ENCODE peak calls at places on chromosomes 2 and 18, in six cellular contexts. One of them, this sample, is unnamed.

GRCh38 chr2:239884875-239885274 is 140.3 kb downstream of the NDUFA10 start:
- DNase-seq in B cell: no peak
- DNase-seq in RWPE1: no peak
- DNase-seq in body of pancreas: no peak
- DNase-seq in fibroblast of lung: no peak
- DNase-seq in HL-60: no peak
- DNase-seq in this sample: no peak

GRCh38 chr2:231714639-231715498 is 6.5 kb downstream of the PTMA start:
- DNase-seq in body of pancreas: peak
- DNase-seq in B cell: peak
- DNase-seq in RWPE1: peak
- DNase-seq in HL-60: peak
- DNase-seq in fibroblast of lung: peak
- DNase-seq in this sample: peak

GRCh38 chr2:8676191-8676914 is 5.5 kb upstream of the ID2 start:
- DNase-seq in RWPE1: no peak
- DNase-seq in HL-60: no peak
- DNase-seq in B cell: no peak
- DNase-seq in fibroblast of lung: peak
- DNase-seq in body of pancreas: peak
- DNase-seq in this sample: no peak

GRCh38 chr2:25851740-25852503 is 26.4 kb downstream of the ASXL2 start:
- DNase-seq in RWPE1: peak
- DNase-seq in B cell: peak
- DNase-seq in body of pancreas: no peak
- DNase-seq in fibroblast of lung: peak
- DNase-seq in HL-60: peak
- DNase-seq in this sample: no peak

GRCh38 chr2:54570925-54571694 is 115.0 kb downstream of the SPTBN1 start:
- DNase-seq in HL-60: peak
- DNase-seq in RWPE1: peak
- DNase-seq in body of pancreas: peak
- DNase-seq in B cell: peak
- DNase-seq in fibroblast of lung: peak
- DNase-seq in this sample: peak

GRCh38 chr2:65430515-65431416 is 1.6 kb downstream of the SPRED2 start:
- DNase-seq in body of pancreas: peak
- DNase-seq in fibroblast of lung: peak
- DNase-seq in HL-60: peak
- DNase-seq in RWPE1: peak
- DNase-seq in B cell: peak
- DNase-seq in this sample: peak

GRCh38 chr2:183207110-183207509 is 82.9 kb downstream of the NUP35 start:
- DNase-seq in fibroblast of lung: peak
- DNase-seq in RWPE1: no peak
- DNase-seq in body of pancreas: no peak
- DNase-seq in HL-60: no peak
- DNase-seq in B cell: no peak
- DNase-seq in this sample: no peak

GRCh38 chr2:156565066-156565710 is 129.0 kb downstream of the GPD2 start:
- DNase-seq in HL-60: no peak
- DNase-seq in B cell: no peak
- DNase-seq in RWPE1: no peak
- DNase-seq in body of pancreas: no peak
- DNase-seq in fibroblast of lung: peak
- DNase-seq in this sample: no peak

GRCh38 chr18:28095041-28095440 is 81.9 kb downstream of the CDH2 start:
- DNase-seq in RWPE1: no peak
- DNase-seq in B cell: no peak
- DNase-seq in body of pancreas: no peak
- DNase-seq in HL-60: no peak
- DNase-seq in fibroblast of lung: peak
- DNase-seq in this sample: no peak

GRCh38 chr2:149601141-149601796 is 13.7 kb upstream of the MMADHC start:
- DNase-seq in B cell: no peak
- DNase-seq in fibroblast of lung: peak
- DNase-seq in body of pancreas: no peak
- DNase-seq in RWPE1: no peak
- DNase-seq in HL-60: peak
- DNase-seq in this sample: no peak

GRCh38 chr2:80515961-80516360 is 211.4 kb upstream of the LRRTM1 start:
- DNase-seq in body of pancreas: no peak
- DNase-seq in RWPE1: no peak
- DNase-seq in B cell: no peak
- DNase-seq in HL-60: no peak
- DNase-seq in fibroblast of lung: no peak
- DNase-seq in this sample: no peak

GRCh38 chr18:23618862-23619387 is 32.6 kb upstream of the NPC1 start:
- DNase-seq in RWPE1: no peak
- DNase-seq in HL-60: peak
- DNase-seq in body of pancreas: no peak
- DNase-seq in fibroblast of lung: no peak
- DNase-seq in B cell: peak
- DNase-seq in this sample: peak

GRCh38 chr2:197322729-197323720 is 12.4 kb upstream of the ANKRD44 start:
- DNase-seq in RWPE1: no peak
- DNase-seq in body of pancreas: no peak
- DNase-seq in fibroblast of lung: no peak
- DNase-seq in B cell: no peak
- DNase-seq in HL-60: no peak
- DNase-seq in this sample: no peak

GRCh38 chr18:58046087-58046793 is 2.2 kb downstream of the NEDD4L start:
- DNase-seq in body of pancreas: peak
- DNase-seq in fibroblast of lung: peak
- DNase-seq in B cell: no peak
- DNase-seq in HL-60: no peak
- DNase-seq in RWPE1: no peak
- DNase-seq in this sample: no peak

GRCh38 chr2:8426577-8426976 is 255.3 kb upstream of the ID2 start:
- DNase-seq in B cell: no peak
- DNase-seq in HL-60: no peak
- DNase-seq in body of pancreas: no peak
- DNase-seq in fibroblast of lung: no peak
- DNase-seq in RWPE1: no peak
- DNase-seq in this sample: no peak

GRCh38 chr2:231887756-231888155 is 38.4 kb downstream of the NPPC start:
- DNase-seq in RWPE1: no peak
- DNase-seq in fibroblast of lung: no peak
- DNase-seq in HL-60: no peak
- DNase-seq in body of pancreas: no peak
- DNase-seq in B cell: no peak
- DNase-seq in this sample: no peak

GRCh38 chr2:133522204-133522603 is 46.1 kb downstream of the NCKAP5 start:
- DNase-seq in fibroblast of lung: no peak
- DNase-seq in body of pancreas: no peak
- DNase-seq in B cell: no peak
- DNase-seq in HL-60: no peak
- DNase-seq in RWPE1: no peak
- DNase-seq in this sample: no peak

GRCh38 chr18:61606068-61606660 is 272.9 kb downstream of the CDH20 start:
- DNase-seq in RWPE1: peak
- DNase-seq in body of pancreas: peak
- DNase-seq in fibroblast of lung: peak
- DNase-seq in HL-60: no peak
- DNase-seq in B cell: no peak
- DNase-seq in this sample: no peak

GRCh38 chr2:119486196-119486827 is 38.0 kb downstream of the SCTR start:
- DNase-seq in B cell: no peak
- DNase-seq in RWPE1: no peak
- DNase-seq in fibroblast of lung: no peak
- DNase-seq in HL-60: no peak
- DNase-seq in body of pancreas: peak
- DNase-seq in this sample: no peak

GRCh38 chr18:22322251-22322691 is 95.4 kb downstream of the CTAGE1 start:
- DNase-seq in HL-60: peak
- DNase-seq in RWPE1: no peak
- DNase-seq in B cell: no peak
- DNase-seq in body of pancreas: no peak
- DNase-seq in fibroblast of lung: no peak
- DNase-seq in this sample: peak

GRCh38 chr18:22325396-22325795 is 92.3 kb downstream of the CTAGE1 start:
- DNase-seq in body of pancreas: no peak
- DNase-seq in B cell: no peak
- DNase-seq in HL-60: no peak
- DNase-seq in RWPE1: no peak
- DNase-seq in fibroblast of lung: no peak
- DNase-seq in this sample: no peak

GRCh38 chr18:22320155-22320554 is 97.6 kb downstream of the CTAGE1 start:
- DNase-seq in RWPE1: no peak
- DNase-seq in body of pancreas: no peak
- DNase-seq in HL-60: no peak
- DNase-seq in B cell: no peak
- DNase-seq in fibroblast of lung: no peak
- DNase-seq in this sample: no peak

GRCh38 chr18:22320736-22321135 is 97.0 kb downstream of the CTAGE1 start:
- DNase-seq in RWPE1: no peak
- DNase-seq in body of pancreas: no peak
- DNase-seq in fibroblast of lung: no peak
- DNase-seq in B cell: no peak
- DNase-seq in HL-60: peak
- DNase-seq in this sample: no peak

DNA sequence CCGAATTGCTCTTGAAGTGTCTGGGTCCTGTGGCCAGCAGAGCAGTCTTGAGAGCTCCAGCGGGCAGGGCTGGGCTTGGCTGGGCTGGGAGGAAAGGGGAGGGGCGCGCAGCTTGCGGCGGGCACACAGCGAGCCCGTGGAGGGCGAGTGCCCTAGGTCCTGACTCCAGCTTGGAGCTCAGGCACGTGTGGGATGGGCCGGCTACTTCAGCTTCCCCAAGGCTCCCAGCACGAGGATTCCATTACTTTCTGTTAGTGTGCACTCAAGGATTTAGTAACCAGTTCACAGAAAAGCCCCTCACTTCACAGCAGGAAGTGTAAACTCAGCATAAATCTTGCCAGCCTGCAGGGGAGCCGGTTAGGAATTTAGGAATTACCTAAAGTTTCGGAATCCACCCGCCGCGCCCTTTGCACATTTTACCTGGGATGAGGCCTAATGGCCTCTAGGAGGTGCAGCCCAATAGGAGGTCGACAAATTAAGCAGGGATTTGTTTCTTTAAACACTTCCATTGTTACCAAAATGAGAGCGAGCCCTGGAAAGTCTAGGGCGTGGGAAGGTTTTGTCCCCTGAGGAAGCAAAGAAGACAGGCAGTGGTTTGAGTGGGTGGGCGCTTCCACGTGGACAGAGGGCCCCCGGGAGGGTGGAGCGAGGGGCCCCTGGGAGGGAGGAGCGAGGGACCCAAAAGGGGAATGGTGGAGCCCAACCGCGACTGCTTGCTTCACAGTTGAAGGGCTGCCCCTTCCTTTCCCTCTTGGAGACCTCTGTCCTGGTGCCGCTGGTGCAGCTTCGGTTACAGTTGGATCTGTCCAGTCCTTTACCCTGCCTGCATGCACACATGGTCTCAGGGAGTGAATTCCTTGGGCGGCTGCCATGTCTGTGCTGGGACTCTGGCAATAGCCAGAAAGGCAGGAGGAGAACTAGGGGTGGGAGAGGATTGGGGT is 93.3 kb downstream of the CTAGE1 start:
- DNase-seq in RWPE1: no peak
- DNase-seq in fibroblast of lung: peak
- DNase-seq in body of pancreas: peak
- DNase-seq in HL-60: peak
- DNase-seq in B cell: no peak
- DNase-seq in this sample: no peak
- TF ChIP-seq CTCF in RWPE1: no peak
- TF ChIP-seq CTCF in fibroblast of lung: peak
- TF ChIP-seq CTCF in body of pancreas: peak
- TF ChIP-seq CTCF in HL-60: no peak
- TF ChIP-seq CTCF in B cell: no peak
- TF ChIP-seq CTCF in this sample: peak

GRCh38 chr2:241315879-241316700 is at the start of gene SEPTIN2:
- DNase-seq in body of pancreas: peak
- DNase-seq in HL-60: peak
- DNase-seq in fibroblast of lung: peak
- DNase-seq in B cell: no peak
- DNase-seq in RWPE1: no peak
- DNase-seq in this sample: no peak

GRCh38 chr2:241316825-241317224 is 1.1 kb downstream of the SEPTIN2 start:
- DNase-seq in RWPE1: no peak
- DNase-seq in fibroblast of lung: no peak
- DNase-seq in body of pancreas: peak
- DNase-seq in HL-60: no peak
- DNase-seq in B cell: no peak
- DNase-seq in this sample: no peak

GRCh38 chr2:241314933-241315182 is 614 bp downstream of the HDLBP start:
- DNase-seq in HL-60: no peak
- DNase-seq in B cell: no peak
- DNase-seq in RWPE1: no peak
- DNase-seq in body of pancreas: no peak
- DNase-seq in fibroblast of lung: no peak
- DNase-seq in this sample: no peak

GRCh38 chr2:241314181-241314932 is 1.1 kb downstream of the HDLBP start:
- DNase-seq in B cell: no peak
- DNase-seq in HL-60: peak
- DNase-seq in body of pancreas: no peak
- DNase-seq in RWPE1: peak
- DNase-seq in fibroblast of lung: peak
- DNase-seq in this sample: peak

GRCh38 chr2:241315183-241315878 is at the start of gene HDLBP:
- DNase-seq in B cell: peak
- DNase-seq in RWPE1: peak
- DNase-seq in body of pancreas: peak
- DNase-seq in fibroblast of lung: peak
- DNase-seq in HL-60: peak
- DNase-seq in this sample: peak
- TF ChIP-seq CTCF in B cell: peak
- TF ChIP-seq CTCF in RWPE1: peak
- TF ChIP-seq CTCF in body of pancreas: peak
- TF ChIP-seq CTCF in fibroblast of lung: no peak
- TF ChIP-seq CTCF in HL-60: no peak
- TF ChIP-seq CTCF in this sample: no peak

DNA sequence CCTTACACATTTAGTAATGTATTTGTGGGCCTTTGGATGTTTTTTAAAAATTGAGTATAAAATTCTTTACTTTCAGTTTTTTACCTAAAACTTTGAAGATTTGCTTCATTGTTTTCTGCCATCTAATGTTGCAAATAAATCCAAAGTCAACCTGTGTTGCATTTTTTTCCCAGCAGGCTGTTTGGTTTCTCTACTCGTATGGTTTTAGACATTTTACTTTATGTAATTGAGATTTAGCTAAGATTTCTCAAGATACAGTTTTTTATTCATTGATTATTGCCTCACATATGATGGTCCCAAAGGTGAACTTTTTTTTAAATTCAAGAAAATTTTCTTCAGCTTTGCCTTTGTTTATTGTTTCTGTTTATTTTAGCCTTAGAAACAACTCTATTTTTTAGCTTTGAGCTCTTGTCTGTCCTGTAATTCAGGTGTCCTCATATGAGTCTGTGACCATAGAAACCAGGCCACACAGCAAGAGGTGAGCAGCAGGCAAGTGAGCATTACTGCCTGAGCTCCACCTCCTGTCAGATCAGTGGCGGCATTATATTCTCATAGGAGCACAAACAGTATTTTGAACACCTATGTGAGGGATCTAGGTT is 53.4 kb upstream of the TBR1 start:
- DNase-seq in HL-60: no peak
- DNase-seq in B cell: no peak
- DNase-seq in RWPE1: no peak
- DNase-seq in body of pancreas: no peak
- DNase-seq in fibroblast of lung: no peak
- DNase-seq in this sample: no peak
- TF ChIP-seq CTCF in HL-60: no peak
- TF ChIP-seq CTCF in B cell: no peak
- TF ChIP-seq CTCF in RWPE1: no peak
- TF ChIP-seq CTCF in body of pancreas: no peak
- TF ChIP-seq CTCF in fibroblast of lung: no peak
- TF ChIP-seq CTCF in this sample: no peak

GRCh38 chr2:143428700-143429099 is 299.5 kb downstream of the ARHGAP15 start:
- DNase-seq in HL-60: no peak
- DNase-seq in body of pancreas: no peak
- DNase-seq in B cell: no peak
- DNase-seq in fibroblast of lung: peak
- DNase-seq in RWPE1: no peak
- DNase-seq in this sample: no peak
- TF ChIP-seq CTCF in HL-60: no peak
- TF ChIP-seq CTCF in body of pancreas: no peak
- TF ChIP-seq CTCF in B cell: no peak
- TF ChIP-seq CTCF in fibroblast of lung: no peak
- TF ChIP-seq CTCF in RWPE1: no peak
- TF ChIP-seq CTCF in this sample: no peak